ENCODE peak calls at places on chromosomes 1 and 21, in eight cellular contexts. V is stomach, R is transverse colon, I is prostate gland, D is esophagus muscularis mucosa, S is H1, Q is spleen, K is breast epithelium. B is an unnamed sample.

GRCh38 chr1:35622510-35623171 is 18.7 kb downstream of the PSMB2 start:
- DNase-seq in I (no peak), D (peak), K (no peak), V (no peak), S (no peak), R (no peak), Q (no peak), B (no peak)

GRCh38 chr21:46324390-46325072 is 575 bp downstream of the PCNT start:
- DNase-seq in K (peak), I (peak), V (peak), Q (peak), D (peak), R (peak), S (peak), B (peak)

GRCh38 chr21:42160111-42160949 is 58.6 kb upstream of the ABCG1 start:
- DNase-seq in D (no peak), Q (peak), S (no peak), V (no peak), K (no peak), I (no peak), R (no peak), B (no peak)

GRCh38 chr1:228452194-228453021 is 34.8 kb upstream of the RNF187 start:
- DNase-seq in I (no peak), Q (no peak), S (peak), R (no peak), D (no peak), V (no peak), K (no peak), B (no peak)

GRCh38 chr1:102015728-102016127 is 19.0 kb upstream of the OLFM3 start:
- DNase-seq in D (no peak), I (no peak), Q (no peak), S (no peak), R (no peak), K (no peak), V (no peak), B (no peak)

GRCh38 chr1:203124546-203125317 is 2.8 kb upstream of the ADORA1 start:
- DNase-seq in D (no peak), V (no peak), Q (no peak), I (no peak), R (no peak), K (no peak), S (peak), B (no peak)

GRCh38 chr1:167762061-167762746 is 40.4 kb downstream of the MPZL1 start:
- DNase-seq in Q (no peak), K (no peak), V (no peak), S (no peak), R (no peak), I (no peak), D (no peak), B (no peak)

GRCh38 chr1:40755052-40755451 is 28.5 kb upstream of the KCNQ4 start:
- DNase-seq in Q (no peak), R (no peak), D (no peak), S (no peak), V (no peak), I (no peak), K (peak), B (no peak)

GRCh38 chr1:175774921-175775320 is 31.5 kb upstream of the TNR start:
- DNase-seq in V (no peak), S (peak), Q (no peak), D (no peak), I (no peak), R (no peak), K (no peak), B (no peak)

GRCh38 chr1:98210064-98210463 is 289.2 kb upstream of the DPYD start:
- DNase-seq in V (no peak), K (no peak), R (no peak), D (no peak), I (no peak), S (no peak), Q (no peak), B (no peak)

GRCh38 chr1:164836614-164837018 is 277.6 kb downstream of the PBX1 start:
- DNase-seq in K (no peak), S (no peak), V (no peak), R (no peak), I (no peak), D (no peak), Q (no peak), B (no peak)

GRCh38 chr1:212638419-212639151 is 30.0 kb downstream of the ATF3 start:
- DNase-seq in R (no peak), K (no peak), S (no peak), Q (no peak), D (no peak), V (no peak), I (no peak), B (no peak)

GRCh38 chr1:199041173-199041914 is 402.5 kb downstream of the PTPRC start:
- DNase-seq in V (no peak), D (no peak), K (no peak), I (no peak), R (no peak), S (no peak), Q (no peak), B (no peak)

GRCh38 chr1:51193564-51193963 is 42.5 kb upstream of the RNF11 start:
- DNase-seq in R (no peak), I (no peak), V (no peak), S (no peak), K (no peak), Q (no peak), D (no peak), B (no peak)

GRCh38 chr1:184953600-184954219 is 20.6 kb downstream of the NIBAN1 start:
- DNase-seq in I (no peak), K (no peak), S (no peak), D (peak), Q (no peak), V (no peak), R (no peak), B (no peak)

GRCh38 chr1:78104322-78104721 is 58.6 kb downstream of the GIPC2 start:
- DNase-seq in R (no peak), K (no peak), V (no peak), D (no peak), I (no peak), S (no peak), Q (no peak), B (no peak)

GRCh38 chr1:56432561-56432971 is 146.8 kb downstream of the PLPP3 start:
- DNase-seq in S (no peak), Q (no peak), V (peak), D (no peak), K (no peak), R (no peak), I (no peak), B (no peak)

GRCh38 chr1:32201011-32201855 is 838 bp downstream of the CCDC28B start:
- DNase-seq in Q (peak), S (peak), V (peak), I (peak), D (peak), K (peak), R (peak), B (peak)

GRCh38 chr1:221637641-221638041 is 104.2 kb downstream of the DUSP10 start:
- DNase-seq in V (no peak), Q (no peak), S (no peak), R (no peak), D (no peak), I (no peak), K (no peak), B (no peak)

GRCh38 chr1:152061952-152062351 is 25.1 kb upstream of the S100A11 start:
- DNase-seq in Q (no peak), S (no peak), K (no peak), D (no peak), V (no peak), R (no peak), I (no peak), B (no peak)

GRCh38 chr1:12344611-12345299 is 114.9 kb downstream of the VPS13D start:
- DNase-seq in Q (no peak), S (no peak), K (no peak), V (no peak), I (no peak), D (no peak), R (peak), B (no peak)

GRCh38 chr1:19429611-19430010 is 55.7 kb downstream of the CAPZB start:
- DNase-seq in V (no peak), D (no peak), S (no peak), Q (no peak), R (no peak), I (no peak), K (no peak), B (no peak)

GRCh38 chr1:28573564-28573963 is 18.5 kb upstream of the RAB42 start:
- DNase-seq in D (no peak), S (no peak), R (no peak), K (no peak), V (no peak), Q (no peak), I (no peak), B (no peak)

GRCh38 chr1:211942583-211942982 is 92.8 kb downstream of the INTS7 start:
- DNase-seq in K (no peak), R (no peak), V (no peak), I (no peak), Q (no peak), S (no peak), D (no peak), B (no peak)

GRCh38 chr1:24903955-24904730 is 25.9 kb downstream of the RUNX3 start:
- DNase-seq in K (no peak), D (no peak), Q (peak), V (peak), R (peak), S (peak), I (no peak), B (no peak)

GRCh38 chr21:32414579-32415358 is 2.3 kb downstream of the EVA1C start:
- DNase-seq in V (no peak), S (no peak), I (no peak), D (no peak), K (no peak), R (no peak), Q (no peak), B (no peak)

GRCh38 chr1:44881011-44881632 is 38.1 kb upstream of the PTCH2 start:
- DNase-seq in K (peak), D (no peak), V (no peak), Q (no peak), I (no peak), R (no peak), S (no peak), B (no peak)

GRCh38 chr1:50605186-50605875 is 182.1 kb upstream of the DMRTA2 start:
- DNase-seq in K (no peak), I (peak), Q (no peak), S (no peak), V (no peak), D (no peak), R (peak), B (no peak)

GRCh38 chr1:102097451-102097850 is 100.7 kb upstream of the OLFM3 start:
- DNase-seq in I (no peak), V (no peak), Q (no peak), K (peak), S (no peak), D (no peak), R (peak), B (no peak)

GRCh38 chr1:2573250-2573649 is 13.3 kb upstream of the PRXL2B start:
- DNase-seq in K (no peak), R (no peak), V (no peak), I (no peak), Q (no peak), S (no peak), D (no peak), B (no peak)

GRCh38 chr1:207897188-207897587 is 13.7 kb downstream of the CD34 start:
- DNase-seq in D (no peak), Q (no peak), V (no peak), I (no peak), K (no peak), S (no peak), R (no peak), B (no peak)

GRCh38 chr21:39197448-39197847 is 14.2 kb upstream of the PSMG1 start:
- DNase-seq in D (no peak), R (no peak), I (no peak), K (no peak), V (no peak), Q (no peak), S (no peak), B (no peak)

GRCh38 chr1:116569776-116570357 is 959 bp downstream of the CD58 start:
- DNase-seq in V (peak), I (peak), K (no peak), S (no peak), R (peak), D (peak), Q (peak), B (peak)
- TF ChIP-seq POLR2A in V (no peak), I (no peak), K (no peak), S (no peak), R (no peak), D (no peak), Q (no peak), B (no peak)

DNA sequence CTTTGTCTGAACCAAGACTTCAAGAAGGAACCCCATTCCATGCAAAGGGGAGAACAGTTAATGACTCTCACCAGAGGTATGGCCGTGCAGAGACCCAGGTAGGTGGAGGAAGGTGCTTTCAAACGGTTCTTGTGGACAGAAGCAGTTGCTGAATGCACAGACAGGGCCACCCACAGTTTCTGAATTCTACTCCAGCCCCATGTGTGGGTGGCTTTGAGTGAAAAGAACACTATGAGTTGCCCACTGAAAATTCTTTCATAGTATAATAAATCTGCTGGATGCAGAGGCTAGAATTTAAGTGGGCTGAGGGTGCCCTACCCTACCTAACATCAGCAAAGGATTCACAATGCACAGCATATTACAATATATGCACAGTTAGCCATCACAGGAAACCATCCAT is 7.2 kb upstream of the CCDC185 start:
- DNase-seq in Q (no peak), D (no peak), K (no peak), I (no peak), S (no peak), V (no peak), R (no peak), B (no peak)
- TF ChIP-seq POLR2AphosphoS5 in Q (no peak), D (no peak), K (no peak), I (no peak), S (no peak), V (no peak), R (no peak), B (no peak)

GRCh38 chr1:100344774-100345173 is 7.5 kb upstream of the CDC14A start:
- DNase-seq in Q (no peak), S (no peak), K (no peak), V (no peak), D (no peak), R (no peak), I (no peak), B (no peak)
- TF ChIP-seq POLR2A in Q (no peak), S (no peak), K (no peak), V (no peak), D (no peak), R (no peak), I (no peak), B (no peak)

GRCh38 chr1:148362930-148363810 is 119.9 kb downstream of the PPIAL4G start:
- DNase-seq in V (no peak), I (no peak), Q (no peak), R (no peak), D (no peak), S (no peak), K (no peak), B (no peak)

GRCh38 chr1:148367596-148367995 is 115.5 kb downstream of the PPIAL4G start:
- DNase-seq in I (no peak), R (no peak), V (no peak), K (no peak), S (no peak), Q (no peak), D (no peak), B (no peak)

GRCh38 chr1:148357037-148357436 is 126.1 kb downstream of the PPIAL4G start:
- DNase-seq in R (no peak), K (no peak), D (no peak), Q (no peak), I (no peak), S (no peak), V (no peak), B (no peak)

DNA sequence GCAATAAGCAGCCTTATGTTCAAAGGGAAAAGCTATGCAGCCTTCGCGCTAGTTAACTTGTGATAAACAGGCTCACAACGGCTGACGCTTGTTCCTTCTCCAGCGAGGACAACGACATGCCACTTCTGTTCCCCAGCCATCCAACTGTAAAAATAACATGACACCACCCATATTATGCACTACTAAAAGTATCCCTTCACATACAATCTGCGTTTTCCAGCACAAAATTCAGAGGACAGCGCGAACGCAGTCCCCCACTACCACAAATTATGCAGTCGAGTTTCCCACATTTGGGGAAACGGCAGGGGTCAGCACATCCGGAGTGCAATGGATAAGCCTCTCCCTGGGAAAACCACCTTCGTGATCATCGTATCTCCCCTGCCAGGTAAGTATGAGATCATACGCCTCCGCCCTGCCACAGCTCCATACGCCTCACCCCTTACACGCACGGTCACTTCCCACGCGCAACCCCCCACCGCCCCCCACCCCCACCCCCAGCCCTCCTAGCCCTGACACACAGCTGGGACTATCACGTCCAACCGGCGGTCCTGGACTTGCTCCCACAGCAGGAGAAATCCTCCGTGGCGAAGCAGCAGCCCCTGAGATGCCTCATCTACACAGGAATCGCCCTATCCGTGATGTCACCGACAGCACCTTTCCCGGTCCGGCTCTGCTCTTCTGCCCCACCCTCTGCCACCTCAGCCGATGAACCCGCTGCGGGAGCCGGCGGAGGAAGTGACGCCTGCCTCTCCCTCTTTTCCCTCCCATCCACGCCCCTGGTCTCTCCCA is 120.8 kb downstream of the PPIAL4G start:
- DNase-seq in I (no peak), D (no peak), K (peak), V (peak), Q (no peak), S (peak), R (peak), B (peak)
- TF ChIP-seq POLR2AphosphoS5 in I (no peak), D (no peak), K (no peak), V (no peak), Q (no peak), S (peak), R (peak), B (no peak)

B was measured in upper lobe of left lung.